ENCODE peak calls at places on chromosomes 13 and 19, in six cellular contexts. One of them, this sample, is unnamed.

GRCh38 chr19:34178276-34178614 is 5.9 kb downstream of the LSM14A start:
- DNase-seq in cardiac fibroblast: no peak
- DNase-seq in T follicular helper cell: no peak
- DNase-seq in left ventricle myocardium superior: no peak
- DNase-seq in activated T-helper 1 cell treated with anti-CD3 and anti-CD28 coated beads, Interleukin-12 subunit alpha, Interleukin-12 subunit beta, Interleukin-2, Interleukin-4 antibody, amounts not matched to agents 30 ng/mL and 10 ng/mL and 1 ng/mL, durations not matched to agents 14 hours and 24 hours and 36 hours: no peak
- DNase-seq in T-helper 9 cell: no peak
- DNase-seq in this sample: no peak

GRCh38 chr13:60642552-60642951 is 245.5 kb downstream of the TDRD3 start:
- DNase-seq in left ventricle myocardium superior: no peak
- DNase-seq in activated T-helper 1 cell treated with anti-CD3 and anti-CD28 coated beads, Interleukin-12 subunit alpha, Interleukin-12 subunit beta, Interleukin-2, Interleukin-4 antibody, amounts not matched to agents 30 ng/mL and 10 ng/mL and 1 ng/mL, durations not matched to agents 14 hours and 24 hours and 36 hours: no peak
- DNase-seq in T-helper 9 cell: no peak
- DNase-seq in cardiac fibroblast: peak
- DNase-seq in T follicular helper cell: no peak
- DNase-seq in this sample: peak

GRCh38 chr13:98473135-98473791 is 103.6 kb downstream of the STK24 start:
- DNase-seq in T follicular helper cell: no peak
- DNase-seq in cardiac fibroblast: no peak
- DNase-seq in T-helper 9 cell: no peak
- DNase-seq in left ventricle myocardium superior: peak
- DNase-seq in activated T-helper 1 cell treated with anti-CD3 and anti-CD28 coated beads, Interleukin-12 subunit alpha, Interleukin-12 subunit beta, Interleukin-2, Interleukin-4 antibody, amounts not matched to agents 30 ng/mL and 10 ng/mL and 1 ng/mL, durations not matched to agents 14 hours and 24 hours and 36 hours: no peak
- DNase-seq in this sample: no peak

GRCh38 chr19:33062902-33063301 is 1.8 kb downstream of the RHPN2 start:
- DNase-seq in activated T-helper 1 cell treated with anti-CD3 and anti-CD28 coated beads, Interleukin-12 subunit alpha, Interleukin-12 subunit beta, Interleukin-2, Interleukin-4 antibody, amounts not matched to agents 30 ng/mL and 10 ng/mL and 1 ng/mL, durations not matched to agents 14 hours and 24 hours and 36 hours: no peak
- DNase-seq in cardiac fibroblast: no peak
- DNase-seq in T follicular helper cell: no peak
- DNase-seq in left ventricle myocardium superior: no peak
- DNase-seq in T-helper 9 cell: no peak
- DNase-seq in this sample: no peak

GRCh38 chr13:22967669-22968068 is 213.1 kb upstream of the SGCG start:
- DNase-seq in T follicular helper cell: no peak
- DNase-seq in T-helper 9 cell: no peak
- DNase-seq in left ventricle myocardium superior: no peak
- DNase-seq in activated T-helper 1 cell treated with anti-CD3 and anti-CD28 coated beads, Interleukin-12 subunit alpha, Interleukin-12 subunit beta, Interleukin-2, Interleukin-4 antibody, amounts not matched to agents 30 ng/mL and 10 ng/mL and 1 ng/mL, durations not matched to agents 14 hours and 24 hours and 36 hours: no peak
- DNase-seq in cardiac fibroblast: no peak
- DNase-seq in this sample: no peak

GRCh38 chr13:21014666-21015170 is 46.7 kb downstream of the LATS2 start:
- DNase-seq in left ventricle myocardium superior: peak
- DNase-seq in cardiac fibroblast: peak
- DNase-seq in activated T-helper 1 cell treated with anti-CD3 and anti-CD28 coated beads, Interleukin-12 subunit alpha, Interleukin-12 subunit beta, Interleukin-2, Interleukin-4 antibody, amounts not matched to agents 30 ng/mL and 10 ng/mL and 1 ng/mL, durations not matched to agents 14 hours and 24 hours and 36 hours: no peak
- DNase-seq in T follicular helper cell: no peak
- DNase-seq in T-helper 9 cell: no peak
- DNase-seq in this sample: no peak

GRCh38 chr13:33610471-33611015 is 207.4 kb upstream of the RFC3 start:
- DNase-seq in T follicular helper cell: peak
- DNase-seq in T-helper 9 cell: peak
- DNase-seq in activated T-helper 1 cell treated with anti-CD3 and anti-CD28 coated beads, Interleukin-12 subunit alpha, Interleukin-12 subunit beta, Interleukin-2, Interleukin-4 antibody, amounts not matched to agents 30 ng/mL and 10 ng/mL and 1 ng/mL, durations not matched to agents 14 hours and 24 hours and 36 hours: peak
- DNase-seq in cardiac fibroblast: peak
- DNase-seq in left ventricle myocardium superior: peak
- DNase-seq in this sample: peak

GRCh38 chr19:51462276-51462675 is 4.0 kb upstream of the SIGLEC8 start:
- DNase-seq in cardiac fibroblast: no peak
- DNase-seq in left ventricle myocardium superior: no peak
- DNase-seq in T follicular helper cell: no peak
- DNase-seq in activated T-helper 1 cell treated with anti-CD3 and anti-CD28 coated beads, Interleukin-12 subunit alpha, Interleukin-12 subunit beta, Interleukin-2, Interleukin-4 antibody, amounts not matched to agents 30 ng/mL and 10 ng/mL and 1 ng/mL, durations not matched to agents 14 hours and 24 hours and 36 hours: no peak
- DNase-seq in T-helper 9 cell: no peak
- DNase-seq in this sample: no peak

GRCh38 chr19:12867120-12868099 is 13.8 kb downstream of the DNASE2 start:
- DNase-seq in activated T-helper 1 cell treated with anti-CD3 and anti-CD28 coated beads, Interleukin-12 subunit alpha, Interleukin-12 subunit beta, Interleukin-2, Interleukin-4 antibody, amounts not matched to agents 30 ng/mL and 10 ng/mL and 1 ng/mL, durations not matched to agents 14 hours and 24 hours and 36 hours: peak
- DNase-seq in cardiac fibroblast: peak
- DNase-seq in left ventricle myocardium superior: peak
- DNase-seq in T-helper 9 cell: peak
- DNase-seq in T follicular helper cell: peak
- DNase-seq in this sample: peak

GRCh38 chr19:455851-456546 is 4.8 kb downstream of the SHC2 start:
- DNase-seq in cardiac fibroblast: no peak
- DNase-seq in T-helper 9 cell: no peak
- DNase-seq in activated T-helper 1 cell treated with anti-CD3 and anti-CD28 coated beads, Interleukin-12 subunit alpha, Interleukin-12 subunit beta, Interleukin-2, Interleukin-4 antibody, amounts not matched to agents 30 ng/mL and 10 ng/mL and 1 ng/mL, durations not matched to agents 14 hours and 24 hours and 36 hours: no peak
- DNase-seq in left ventricle myocardium superior: no peak
- DNase-seq in T follicular helper cell: no peak
- DNase-seq in this sample: no peak

GRCh38 chr13:46355088-46355468 is 32.0 kb downstream of the RUBCNL start:
- DNase-seq in cardiac fibroblast: no peak
- DNase-seq in T follicular helper cell: no peak
- DNase-seq in activated T-helper 1 cell treated with anti-CD3 and anti-CD28 coated beads, Interleukin-12 subunit alpha, Interleukin-12 subunit beta, Interleukin-2, Interleukin-4 antibody, amounts not matched to agents 30 ng/mL and 10 ng/mL and 1 ng/mL, durations not matched to agents 14 hours and 24 hours and 36 hours: no peak
- DNase-seq in T-helper 9 cell: no peak
- DNase-seq in left ventricle myocardium superior: no peak
- DNase-seq in this sample: no peak

GRCh38 chr13:107574517-107575215 is 640.7 kb downstream of the LIG4 start:
- DNase-seq in activated T-helper 1 cell treated with anti-CD3 and anti-CD28 coated beads, Interleukin-12 subunit alpha, Interleukin-12 subunit beta, Interleukin-2, Interleukin-4 antibody, amounts not matched to agents 30 ng/mL and 10 ng/mL and 1 ng/mL, durations not matched to agents 14 hours and 24 hours and 36 hours: no peak
- DNase-seq in T-helper 9 cell: no peak
- DNase-seq in cardiac fibroblast: no peak
- DNase-seq in T follicular helper cell: no peak
- DNase-seq in left ventricle myocardium superior: no peak
- DNase-seq in this sample: peak

GRCh38 chr13:73870970-73871935 is 263.0 kb downstream of the KLF12 start:
- DNase-seq in activated T-helper 1 cell treated with anti-CD3 and anti-CD28 coated beads, Interleukin-12 subunit alpha, Interleukin-12 subunit beta, Interleukin-2, Interleukin-4 antibody, amounts not matched to agents 30 ng/mL and 10 ng/mL and 1 ng/mL, durations not matched to agents 14 hours and 24 hours and 36 hours: no peak
- DNase-seq in T-helper 9 cell: no peak
- DNase-seq in cardiac fibroblast: peak
- DNase-seq in left ventricle myocardium superior: peak
- DNase-seq in T follicular helper cell: no peak
- DNase-seq in this sample: no peak

GRCh38 chr19:14835011-14835410 is at the start of the genes OR7A5 and OR7C1:
- DNase-seq in cardiac fibroblast: peak
- DNase-seq in T follicular helper cell: no peak
- DNase-seq in left ventricle myocardium superior: no peak
- DNase-seq in T-helper 9 cell: no peak
- DNase-seq in activated T-helper 1 cell treated with anti-CD3 and anti-CD28 coated beads, Interleukin-12 subunit alpha, Interleukin-12 subunit beta, Interleukin-2, Interleukin-4 antibody, amounts not matched to agents 30 ng/mL and 10 ng/mL and 1 ng/mL, durations not matched to agents 14 hours and 24 hours and 36 hours: no peak
- DNase-seq in this sample: no peak

GRCh38 chr19:11142528-11143171 is 12.9 kb downstream of the SPC24 start:
- DNase-seq in left ventricle myocardium superior: peak
- DNase-seq in T-helper 9 cell: no peak
- DNase-seq in activated T-helper 1 cell treated with anti-CD3 and anti-CD28 coated beads, Interleukin-12 subunit alpha, Interleukin-12 subunit beta, Interleukin-2, Interleukin-4 antibody, amounts not matched to agents 30 ng/mL and 10 ng/mL and 1 ng/mL, durations not matched to agents 14 hours and 24 hours and 36 hours: no peak
- DNase-seq in T follicular helper cell: no peak
- DNase-seq in cardiac fibroblast: peak
- DNase-seq in this sample: peak

GRCh38 chr19:12695997-12696365 is 450 bp downstream of the FBXW9 start:
- DNase-seq in cardiac fibroblast: no peak
- DNase-seq in T-helper 9 cell: no peak
- DNase-seq in left ventricle myocardium superior: no peak
- DNase-seq in activated T-helper 1 cell treated with anti-CD3 and anti-CD28 coated beads, Interleukin-12 subunit alpha, Interleukin-12 subunit beta, Interleukin-2, Interleukin-4 antibody, amounts not matched to agents 30 ng/mL and 10 ng/mL and 1 ng/mL, durations not matched to agents 14 hours and 24 hours and 36 hours: peak
- DNase-seq in T follicular helper cell: no peak
- DNase-seq in this sample: no peak

GRCh38 chr13:86464193-86464592 is 665.0 kb upstream of the SLITRK6 start:
- DNase-seq in activated T-helper 1 cell treated with anti-CD3 and anti-CD28 coated beads, Interleukin-12 subunit alpha, Interleukin-12 subunit beta, Interleukin-2, Interleukin-4 antibody, amounts not matched to agents 30 ng/mL and 10 ng/mL and 1 ng/mL, durations not matched to agents 14 hours and 24 hours and 36 hours: no peak
- DNase-seq in left ventricle myocardium superior: no peak
- DNase-seq in T follicular helper cell: no peak
- DNase-seq in cardiac fibroblast: no peak
- DNase-seq in T-helper 9 cell: no peak
- DNase-seq in this sample: no peak

GRCh38 chr13:109497917-109498316 is 288.5 kb downstream of the IRS2 start:
- DNase-seq in activated T-helper 1 cell treated with anti-CD3 and anti-CD28 coated beads, Interleukin-12 subunit alpha, Interleukin-12 subunit beta, Interleukin-2, Interleukin-4 antibody, amounts not matched to agents 30 ng/mL and 10 ng/mL and 1 ng/mL, durations not matched to agents 14 hours and 24 hours and 36 hours: no peak
- DNase-seq in T follicular helper cell: no peak
- DNase-seq in T-helper 9 cell: no peak
- DNase-seq in left ventricle myocardium superior: no peak
- DNase-seq in cardiac fibroblast: no peak
- DNase-seq in this sample: no peak

GRCh38 chr19:12913871-12914690 is 5.0 kb downstream of the SYCE2 start:
- DNase-seq in cardiac fibroblast: peak
- DNase-seq in T-helper 9 cell: peak
- DNase-seq in left ventricle myocardium superior: no peak
- DNase-seq in T follicular helper cell: peak
- DNase-seq in activated T-helper 1 cell treated with anti-CD3 and anti-CD28 coated beads, Interleukin-12 subunit alpha, Interleukin-12 subunit beta, Interleukin-2, Interleukin-4 antibody, amounts not matched to agents 30 ng/mL and 10 ng/mL and 1 ng/mL, durations not matched to agents 14 hours and 24 hours and 36 hours: peak
- DNase-seq in this sample: peak

GRCh38 chr19:7257148-7258041 is 36.8 kb downstream of the INSR start:
- DNase-seq in cardiac fibroblast: peak
- DNase-seq in activated T-helper 1 cell treated with anti-CD3 and anti-CD28 coated beads, Interleukin-12 subunit alpha, Interleukin-12 subunit beta, Interleukin-2, Interleukin-4 antibody, amounts not matched to agents 30 ng/mL and 10 ng/mL and 1 ng/mL, durations not matched to agents 14 hours and 24 hours and 36 hours: no peak
- DNase-seq in T follicular helper cell: no peak
- DNase-seq in left ventricle myocardium superior: no peak
- DNase-seq in T-helper 9 cell: no peak
- DNase-seq in this sample: no peak

GRCh38 chr13:79406597-79406908 is 498 bp upstream of the RBM26 start:
- DNase-seq in left ventricle myocardium superior: no peak
- DNase-seq in activated T-helper 1 cell treated with anti-CD3 and anti-CD28 coated beads, Interleukin-12 subunit alpha, Interleukin-12 subunit beta, Interleukin-2, Interleukin-4 antibody, amounts not matched to agents 30 ng/mL and 10 ng/mL and 1 ng/mL, durations not matched to agents 14 hours and 24 hours and 36 hours: no peak
- DNase-seq in T follicular helper cell: no peak
- DNase-seq in T-helper 9 cell: no peak
- DNase-seq in cardiac fibroblast: no peak
- DNase-seq in this sample: no peak

GRCh38 chr13:66803759-66804456 is 426.2 kb downstream of the PCDH9 start:
- DNase-seq in T-helper 9 cell: no peak
- DNase-seq in left ventricle myocardium superior: no peak
- DNase-seq in T follicular helper cell: no peak
- DNase-seq in cardiac fibroblast: peak
- DNase-seq in activated T-helper 1 cell treated with anti-CD3 and anti-CD28 coated beads, Interleukin-12 subunit alpha, Interleukin-12 subunit beta, Interleukin-2, Interleukin-4 antibody, amounts not matched to agents 30 ng/mL and 10 ng/mL and 1 ng/mL, durations not matched to agents 14 hours and 24 hours and 36 hours: no peak
- DNase-seq in this sample: no peak

GRCh38 chr13:106917673-106918652 is 350.0 kb upstream of the ARGLU1 start:
- DNase-seq in cardiac fibroblast: peak
- DNase-seq in T-helper 9 cell: peak
- DNase-seq in T follicular helper cell: peak
- DNase-seq in left ventricle myocardium superior: peak
- DNase-seq in activated T-helper 1 cell treated with anti-CD3 and anti-CD28 coated beads, Interleukin-12 subunit alpha, Interleukin-12 subunit beta, Interleukin-2, Interleukin-4 antibody, amounts not matched to agents 30 ng/mL and 10 ng/mL and 1 ng/mL, durations not matched to agents 14 hours and 24 hours and 36 hours: peak
- DNase-seq in this sample: peak

GRCh38 chr13:40982772-40983171 is 36.3 kb downstream of the ELF1 start:
- DNase-seq in cardiac fibroblast: peak
- DNase-seq in T follicular helper cell: peak
- DNase-seq in left ventricle myocardium superior: no peak
- DNase-seq in activated T-helper 1 cell treated with anti-CD3 and anti-CD28 coated beads, Interleukin-12 subunit alpha, Interleukin-12 subunit beta, Interleukin-2, Interleukin-4 antibody, amounts not matched to agents 30 ng/mL and 10 ng/mL and 1 ng/mL, durations not matched to agents 14 hours and 24 hours and 36 hours: peak
- DNase-seq in T-helper 9 cell: no peak
- DNase-seq in this sample: peak

GRCh38 chr19:9645466-9645865 is 24.4 kb upstream of the ZNF561 start:
- DNase-seq in left ventricle myocardium superior: no peak
- DNase-seq in T follicular helper cell: no peak
- DNase-seq in T-helper 9 cell: no peak
- DNase-seq in activated T-helper 1 cell treated with anti-CD3 and anti-CD28 coated beads, Interleukin-12 subunit alpha, Interleukin-12 subunit beta, Interleukin-2, Interleukin-4 antibody, amounts not matched to agents 30 ng/mL and 10 ng/mL and 1 ng/mL, durations not matched to agents 14 hours and 24 hours and 36 hours: no peak
- DNase-seq in cardiac fibroblast: no peak
- DNase-seq in this sample: no peak

GRCh38 chr13:52319876-52320275 is 86.1 kb downstream of the THSD1 start:
- DNase-seq in T follicular helper cell: no peak
- DNase-seq in left ventricle myocardium superior: no peak
- DNase-seq in cardiac fibroblast: peak
- DNase-seq in T-helper 9 cell: no peak
- DNase-seq in activated T-helper 1 cell treated with anti-CD3 and anti-CD28 coated beads, Interleukin-12 subunit alpha, Interleukin-12 subunit beta, Interleukin-2, Interleukin-4 antibody, amounts not matched to agents 30 ng/mL and 10 ng/mL and 1 ng/mL, durations not matched to agents 14 hours and 24 hours and 36 hours: no peak
- DNase-seq in this sample: no peak

GRCh38 chr13:111962431-111962891 is 104.5 kb upstream of the SOX1 start:
- DNase-seq in T-helper 9 cell: no peak
- DNase-seq in activated T-helper 1 cell treated with anti-CD3 and anti-CD28 coated beads, Interleukin-12 subunit alpha, Interleukin-12 subunit beta, Interleukin-2, Interleukin-4 antibody, amounts not matched to agents 30 ng/mL and 10 ng/mL and 1 ng/mL, durations not matched to agents 14 hours and 24 hours and 36 hours: no peak
- DNase-seq in T follicular helper cell: no peak
- DNase-seq in cardiac fibroblast: no peak
- DNase-seq in left ventricle myocardium superior: no peak
- DNase-seq in this sample: no peak

GRCh38 chr13:81395368-81395767 is 1054.4 kb upstream of the SPRY2 start:
- DNase-seq in activated T-helper 1 cell treated with anti-CD3 and anti-CD28 coated beads, Interleukin-12 subunit alpha, Interleukin-12 subunit beta, Interleukin-2, Interleukin-4 antibody, amounts not matched to agents 30 ng/mL and 10 ng/mL and 1 ng/mL, durations not matched to agents 14 hours and 24 hours and 36 hours: no peak
- DNase-seq in T-helper 9 cell: no peak
- DNase-seq in left ventricle myocardium superior: no peak
- DNase-seq in cardiac fibroblast: no peak
- DNase-seq in T follicular helper cell: no peak
- DNase-seq in this sample: peak

GRCh38 chr13:33251131-33251629 is 34.4 kb downstream of the STARD13 start:
- DNase-seq in cardiac fibroblast: peak
- DNase-seq in T follicular helper cell: no peak
- DNase-seq in left ventricle myocardium superior: no peak
- DNase-seq in activated T-helper 1 cell treated with anti-CD3 and anti-CD28 coated beads, Interleukin-12 subunit alpha, Interleukin-12 subunit beta, Interleukin-2, Interleukin-4 antibody, amounts not matched to agents 30 ng/mL and 10 ng/mL and 1 ng/mL, durations not matched to agents 14 hours and 24 hours and 36 hours: no peak
- DNase-seq in T-helper 9 cell: no peak
- DNase-seq in this sample: no peak

GRCh38 chr13:97976551-97977375 is 23.3 kb downstream of the IPO5 start:
- DNase-seq in left ventricle myocardium superior: peak
- DNase-seq in cardiac fibroblast: no peak
- DNase-seq in T follicular helper cell: peak
- DNase-seq in activated T-helper 1 cell treated with anti-CD3 and anti-CD28 coated beads, Interleukin-12 subunit alpha, Interleukin-12 subunit beta, Interleukin-2, Interleukin-4 antibody, amounts not matched to agents 30 ng/mL and 10 ng/mL and 1 ng/mL, durations not matched to agents 14 hours and 24 hours and 36 hours: no peak
- DNase-seq in T-helper 9 cell: peak
- DNase-seq in this sample: no peak

GRCh38 chr13:102091231-102091630 is 310.6 kb downstream of the FGF14 start:
- DNase-seq in T follicular helper cell: no peak
- DNase-seq in activated T-helper 1 cell treated with anti-CD3 and anti-CD28 coated beads, Interleukin-12 subunit alpha, Interleukin-12 subunit beta, Interleukin-2, Interleukin-4 antibody, amounts not matched to agents 30 ng/mL and 10 ng/mL and 1 ng/mL, durations not matched to agents 14 hours and 24 hours and 36 hours: no peak
- DNase-seq in left ventricle myocardium superior: no peak
- DNase-seq in cardiac fibroblast: peak
- DNase-seq in T-helper 9 cell: no peak
- DNase-seq in this sample: no peak

GRCh38 chr19:56071151-56071550 is 49.9 kb downstream of the ZNF787 start:
- DNase-seq in activated T-helper 1 cell treated with anti-CD3 and anti-CD28 coated beads, Interleukin-12 subunit alpha, Interleukin-12 subunit beta, Interleukin-2, Interleukin-4 antibody, amounts not matched to agents 30 ng/mL and 10 ng/mL and 1 ng/mL, durations not matched to agents 14 hours and 24 hours and 36 hours: no peak
- DNase-seq in T follicular helper cell: no peak
- DNase-seq in cardiac fibroblast: peak
- DNase-seq in left ventricle myocardium superior: no peak
- DNase-seq in T-helper 9 cell: no peak
- DNase-seq in this sample: no peak

GRCh38 chr13:31327157-31327556 is 127.4 kb downstream of the B3GLCT start:
- DNase-seq in cardiac fibroblast: no peak
- DNase-seq in left ventricle myocardium superior: no peak
- DNase-seq in T follicular helper cell: no peak
- DNase-seq in activated T-helper 1 cell treated with anti-CD3 and anti-CD28 coated beads, Interleukin-12 subunit alpha, Interleukin-12 subunit beta, Interleukin-2, Interleukin-4 antibody, amounts not matched to agents 30 ng/mL and 10 ng/mL and 1 ng/mL, durations not matched to agents 14 hours and 24 hours and 36 hours: no peak
- DNase-seq in T-helper 9 cell: no peak
- DNase-seq in this sample: no peak

GRCh38 chr19:335486-336066 is 9.0 kb downstream of the MIER2 start:
- DNase-seq in T follicular helper cell: no peak
- DNase-seq in activated T-helper 1 cell treated with anti-CD3 and anti-CD28 coated beads, Interleukin-12 subunit alpha, Interleukin-12 subunit beta, Interleukin-2, Interleukin-4 antibody, amounts not matched to agents 30 ng/mL and 10 ng/mL and 1 ng/mL, durations not matched to agents 14 hours and 24 hours and 36 hours: no peak
- DNase-seq in cardiac fibroblast: no peak
- DNase-seq in T-helper 9 cell: no peak
- DNase-seq in left ventricle myocardium superior: no peak
- DNase-seq in this sample: no peak

GRCh38 chr13:30676672-30677071 is 58.7 kb upstream of the ALOX5AP start:
- DNase-seq in T-helper 9 cell: no peak
- DNase-seq in cardiac fibroblast: peak
- DNase-seq in activated T-helper 1 cell treated with anti-CD3 and anti-CD28 coated beads, Interleukin-12 subunit alpha, Interleukin-12 subunit beta, Interleukin-2, Interleukin-4 antibody, amounts not matched to agents 30 ng/mL and 10 ng/mL and 1 ng/mL, durations not matched to agents 14 hours and 24 hours and 36 hours: no peak
- DNase-seq in T follicular helper cell: no peak
- DNase-seq in left ventricle myocardium superior: no peak
- DNase-seq in this sample: peak

GRCh38 chr19:9782282-9782681 is 13.7 kb upstream of the ZNF846 start:
- DNase-seq in T follicular helper cell: no peak
- DNase-seq in cardiac fibroblast: no peak
- DNase-seq in T-helper 9 cell: no peak
- DNase-seq in left ventricle myocardium superior: no peak
- DNase-seq in activated T-helper 1 cell treated with anti-CD3 and anti-CD28 coated beads, Interleukin-12 subunit alpha, Interleukin-12 subunit beta, Interleukin-2, Interleukin-4 antibody, amounts not matched to agents 30 ng/mL and 10 ng/mL and 1 ng/mL, durations not matched to agents 14 hours and 24 hours and 36 hours: no peak
- DNase-seq in this sample: no peak

GRCh38 chr19:8393871-8394250 is 3.7 kb downstream of the RAB11B start:
- DNase-seq in activated T-helper 1 cell treated with anti-CD3 and anti-CD28 coated beads, Interleukin-12 subunit alpha, Interleukin-12 subunit beta, Interleukin-2, Interleukin-4 antibody, amounts not matched to agents 30 ng/mL and 10 ng/mL and 1 ng/mL, durations not matched to agents 14 hours and 24 hours and 36 hours: no peak
- DNase-seq in T-helper 9 cell: no peak
- DNase-seq in cardiac fibroblast: no peak
- DNase-seq in left ventricle myocardium superior: no peak
- DNase-seq in T follicular helper cell: no peak
- DNase-seq in this sample: no peak

GRCh38 chr19:18225702-18226468 is at the start of gene PDE4C:
- DNase-seq in left ventricle myocardium superior: peak
- DNase-seq in T follicular helper cell: no peak
- DNase-seq in cardiac fibroblast: peak
- DNase-seq in activated T-helper 1 cell treated with anti-CD3 and anti-CD28 coated beads, Interleukin-12 subunit alpha, Interleukin-12 subunit beta, Interleukin-2, Interleukin-4 antibody, amounts not matched to agents 30 ng/mL and 10 ng/mL and 1 ng/mL, durations not matched to agents 14 hours and 24 hours and 36 hours: no peak
- DNase-seq in T-helper 9 cell: no peak
- DNase-seq in this sample: peak

GRCh38 chr13:41952749-41953148 is 8.2 kb downstream of the VWA8 start:
- DNase-seq in T follicular helper cell: no peak
- DNase-seq in left ventricle myocardium superior: no peak
- DNase-seq in cardiac fibroblast: no peak
- DNase-seq in activated T-helper 1 cell treated with anti-CD3 and anti-CD28 coated beads, Interleukin-12 subunit alpha, Interleukin-12 subunit beta, Interleukin-2, Interleukin-4 antibody, amounts not matched to agents 30 ng/mL and 10 ng/mL and 1 ng/mL, durations not matched to agents 14 hours and 24 hours and 36 hours: no peak
- DNase-seq in T-helper 9 cell: no peak
- DNase-seq in this sample: no peak

GRCh38 chr13:33194820-33195692 is 90.5 kb downstream of the STARD13 start:
- DNase-seq in T follicular helper cell: no peak
- DNase-seq in left ventricle myocardium superior: no peak
- DNase-seq in T-helper 9 cell: no peak
- DNase-seq in cardiac fibroblast: peak
- DNase-seq in activated T-helper 1 cell treated with anti-CD3 and anti-CD28 coated beads, Interleukin-12 subunit alpha, Interleukin-12 subunit beta, Interleukin-2, Interleukin-4 antibody, amounts not matched to agents 30 ng/mL and 10 ng/mL and 1 ng/mL, durations not matched to agents 14 hours and 24 hours and 36 hours: no peak
- DNase-seq in this sample: peak

This sample was measured in cardiac muscle cell.